ENCODE peak calls at places on chromosomes 7 and 10, in ten cellular contexts. T is GM04504; A is AG04450; P is AG08395; G is activated T-helper 1 cell treated with anti-CD3 and anti-CD28 coated beads, Interleukin-12 subunit alpha, Interleukin-12 subunit beta, Interleukin-2, Interleukin-4 antibody, amounts not matched to agents 30 ng/mL and 10 ng/mL and 1 ng/mL, durations not matched to agents 14 hours and 24 hours and 36 hours; F is AG09319; I is astrocyte of the spinal cord; R is astrocyte of the hippocampus; M is RPMI8226; V is WTC11. E is an unnamed sample.

GRCh38 chr7:122989577-122989976 is 5.9 kb downstream of the TAS2R16 start:
- DNase-seq in T (no peak), A (no peak), P (no peak), G (no peak), F (no peak), I (no peak), R (no peak), M (no peak), V (no peak), E (no peak)

GRCh38 chr7:157276731-157277562 is 59.9 kb upstream of the DNAJB6 start:
- DNase-seq in T (no peak), A (no peak), P (peak), G (no peak), F (no peak), I (peak), R (peak), M (peak), V (no peak), E (no peak)

GRCh38 chr7:104524836-104525235 is 196.4 kb downstream of the LHFPL3 start:
- DNase-seq in T (no peak), A (no peak), P (no peak), G (no peak), F (no peak), I (no peak), R (no peak), M (no peak), V (no peak), E (no peak)

GRCh38 chr7:7569615-7570014 is 2.9 kb downstream of the MIOS start:
- DNase-seq in T (no peak), A (no peak), P (no peak), G (no peak), F (no peak), I (no peak), R (no peak), M (no peak), V (no peak), E (no peak)

GRCh38 chr7:130256716-130257115 is 9.9 kb upstream of the CPA2 start:
- DNase-seq in T (no peak), A (no peak), P (no peak), G (no peak), F (no peak), I (no peak), R (no peak), M (no peak), V (peak), E (no peak)

GRCh38 chr7:128941946-128942526 is 4.3 kb downstream of the IRF5 start:
- DNase-seq in T (no peak), A (no peak), P (no peak), G (no peak), F (no peak), I (no peak), R (no peak), M (no peak), V (no peak), E (no peak)

GRCh38 chr10:124693396-124693795 is 50.8 kb downstream of the FAM53B start:
- DNase-seq in T (no peak), A (no peak), P (no peak), G (no peak), F (no peak), I (no peak), R (no peak), M (no peak), V (no peak), E (no peak)

GRCh38 chr7:42972703-42973500 is 40.7 kb downstream of the MRPL32 start:
- DNase-seq in T (peak), A (peak), P (peak), G (no peak), F (peak), I (peak), R (peak), M (no peak), V (no peak), E (peak)

GRCh38 chr7:121328508-121329459 is at the start of gene WNT16:
- DNase-seq in T (no peak), A (no peak), P (peak), G (no peak), F (no peak), I (no peak), R (peak), M (no peak), V (peak), E (no peak)

E was measured in epithelial cell of proximal tubule.